ENCODE peak calls at places on chromosomes 4 and X, in seven cellular contexts. R is T-helper 1 cell; Q is stimulated activated CD4-positive, alpha-beta T cell treated with anti-CD3 and anti-CD28 coated beads, Interleukin-15, amount 100 ng/mL, for 1 hour; N is effector CD4-positive, alpha-beta T cell; W is HT1080; T is AG04449; U is renal cortical epithelial cell. K is an unnamed sample.

GRCh38 chr4:26542996-26543395 is 40.9 kb upstream of the TBC1D19 start:
- DNase-seq in N (no peak), W (no peak), Q (no peak), U (no peak), T (no peak), R (no peak), K (no peak)

GRCh38 chr4:127782025-127782274 is 172 bp upstream of the HSPA4L start:
- DNase-seq in T (peak; percentile 12), Q (peak; percentile 34), W (peak; percentile 84), N (no peak), R (no peak), U (peak; percentile 72), K (peak; percentile 4)

GRCh38 chr4:19309365-19309764 is 942.3 kb upstream of the SLIT2 start:
- DNase-seq in Q (no peak), T (no peak), N (no peak), W (peak; percentile 26), R (no peak), U (peak; percentile 67), K (no peak)

GRCh38 chr4:27000820-27001219 is 140.2 kb downstream of the STIM2 start:
- DNase-seq in N (no peak), R (peak; percentile 19), U (peak; percentile 25), T (no peak), Q (no peak), W (no peak), K (no peak)

GRCh38 chr4:98446499-98447375 is 185.6 kb downstream of the RAP1GDS1 start:
- DNase-seq in W (peak; percentile 98), N (peak; percentile 38), U (peak; percentile 84), T (no peak), R (peak; percentile 83), Q (peak; percentile 18), K (no peak)

GRCh38 chrX:133559909-133560308 is 144.6 kb upstream of the GPC4 start:
- DNase-seq in U (no peak), R (no peak), W (no peak), N (no peak), Q (no peak), T (no peak), K (no peak)

GRCh38 chr4:71540749-71541269 is 202.0 kb downstream of the SLC4A4 start:
- DNase-seq in U (no peak), T (no peak), R (no peak), W (no peak), N (no peak), Q (no peak), K (no peak)

GRCh38 chr4:123248260-123248659 is 148.3 kb upstream of the SPRY1 start:
- DNase-seq in Q (no peak), N (no peak), W (no peak), T (peak; percentile 44), U (no peak), R (no peak), K (no peak)

GRCh38 chr4:137531951-137532868 is at the start of gene PCDH18:
- DNase-seq in W (peak; percentile 73), T (peak; percentile 84), N (no peak), Q (no peak), U (peak; percentile 63), R (peak; percentile 16), K (no peak)

GRCh38 chr4:17027495-17027894 is 129.1 kb upstream of the LDB2 start:
- DNase-seq in Q (no peak), N (no peak), T (peak; percentile 95), U (peak; percentile 93), R (no peak), W (peak; percentile 96), K (no peak)

GRCh38 chrX:72540318-72540717 is 32.3 kb downstream of the HDAC8 start:
- DNase-seq in T (no peak), W (no peak), R (no peak), Q (no peak), U (peak; percentile 22), N (no peak), K (no peak)

GRCh38 chr4:56301181-56302076 is 85.9 kb downstream of the AASDH start:
- DNase-seq in Q (peak; percentile 34), U (peak; percentile 89), N (peak; percentile 15), R (peak; percentile 60), W (peak; percentile 77), T (peak; percentile 65), K (peak; percentile 22)

GRCh38 chrX:40736170-40736505 is 796 bp upstream of the MED14 start:
- DNase-seq in N (no peak), W (no peak), Q (no peak), U (no peak), T (no peak), R (no peak), K (no peak)